ENCODE peak calls at places on chromosomes 12 and 14, in nine cellular contexts. J is cardiac muscle cell; X is tibial artery; A is A549; M is psoas muscle; E is GM06990; Y is CD8-positive, alpha-beta T cell; Q is OCI-LY7; N is fibroblast of mammary gland. K is an unnamed sample.

GRCh38 chr12:17588968-17589367 is 501.0 kb downstream of the RERGL start:
- DNase-seq in A (peak; percentile 16), J (no peak), X (no peak), Q (peak; percentile 32), N (peak; percentile 2), Y (no peak), E (no peak), M (no peak), K (no peak)

GRCh38 chr12:66709444-66709773 is 30.5 kb upstream of the GRIP1 start:
- DNase-seq in J (no peak), E (no peak), M (no peak), X (no peak), Y (no peak), A (no peak), Q (no peak), N (no peak), K (no peak)

GRCh38 chr12:25796523-25797000 is 161.9 kb upstream of the RASSF8 start:
- DNase-seq in N (peak; percentile 14), Q (no peak), E (no peak), A (no peak), M (no peak), X (no peak), J (peak; percentile 71), Y (no peak), K (peak; percentile 33)

GRCh38 chr12:26878661-26879119 is 45.7 kb upstream of the ITPR2 start:
- DNase-seq in J (peak; percentile 49), Y (no peak), M (peak; percentile 59), X (peak; percentile 68), N (no peak), E (peak; percentile 24), Q (peak; percentile 87), A (no peak), K (peak; percentile 8)

GRCh38 chr12:34016361-34016760 is 5.9 kb upstream of the ALG10 start:
- DNase-seq in M (no peak), A (no peak), J (no peak), Y (no peak), Q (peak; percentile 18), X (no peak), N (no peak), E (no peak), K (no peak)

GRCh38 chr12:51322452-51322851 is 1.5 kb downstream of the BIN2 start:
- DNase-seq in X (no peak), N (no peak), E (no peak), M (no peak), Q (no peak), A (no peak), J (no peak), Y (no peak), K (no peak)

GRCh38 chr14:103891667-103892215 is 36.5 kb upstream of the TDRD9 start:
- DNase-seq in N (no peak), E (no peak), Q (no peak), A (no peak), J (no peak), X (no peak), M (no peak), Y (no peak), K (no peak)

GRCh38 chr12:96368233-96368632 is 32.0 kb downstream of the CDK17 start:
- DNase-seq in J (peak; percentile 38), A (no peak), Q (no peak), N (peak; percentile 46), E (no peak), Y (no peak), M (no peak), X (no peak), K (no peak)

GRCh38 chr12:98845957-98846356 is 200.9 kb downstream of the APAF1 start:
- DNase-seq in Y (no peak), Q (no peak), X (no peak), J (no peak), E (no peak), A (no peak), N (no peak), M (no peak), K (no peak)

GRCh38 chr12:5166976-5167375 is 123.3 kb downstream of the KCNA5 start:
- DNase-seq in Q (no peak), J (peak; percentile 94), Y (no peak), A (no peak), X (no peak), M (no peak), E (no peak), N (peak; percentile 62), K (peak; percentile 100)

GRCh38 chr12:104673294-104674062 is 216.7 kb downstream of the CHST11 start:
- DNase-seq in Y (no peak), M (no peak), X (no peak), E (no peak), A (no peak), J (peak; percentile 87), N (peak; percentile 77), Q (no peak), K (peak; percentile 84)

GRCh38 chr14:104664588-104664987 is 24.8 kb upstream of the INF2 start:
- DNase-seq in N (no peak), X (no peak), A (no peak), M (no peak), Y (no peak), Q (peak; percentile 45), E (no peak), J (no peak), K (no peak)

GRCh38 chr14:34766060-34766459 is 51.7 kb upstream of the CFL2 start:
- DNase-seq in A (no peak), N (no peak), Y (no peak), Q (no peak), M (no peak), E (no peak), X (no peak), J (no peak), K (no peak)

GRCh38 chr14:100692859-100693558 is 33.7 kb upstream of the DLK1 start:
- DNase-seq in Q (no peak), M (no peak), A (peak; percentile 93), N (peak; percentile 92), E (no peak), J (peak; percentile 79), Y (no peak), X (no peak), K (peak; percentile 78)

GRCh38 chr12:79761341-79761740 is 70.6 kb upstream of the PAWR start:
- DNase-seq in Y (no peak), N (no peak), E (no peak), Q (no peak), A (no peak), J (no peak), M (no peak), X (no peak), K (no peak)

GRCh38 chr12:79766705-79767464 is 76.1 kb upstream of the PAWR start:
- DNase-seq in M (no peak), Q (no peak), E (no peak), X (no peak), A (no peak), Y (no peak), J (no peak), N (no peak), K (peak; percentile 49)

GRCh38 chr12:79763748-79764452 is 73.1 kb upstream of the PAWR start:
- DNase-seq in Y (no peak), A (no peak), E (no peak), J (peak; percentile 43), M (no peak), N (no peak), X (no peak), Q (no peak), K (no peak)

GRCh38 chr12:79764641-79765040 is 73.9 kb upstream of the PAWR start:
- DNase-seq in M (no peak), A (no peak), Y (no peak), X (no peak), Q (no peak), N (no peak), E (no peak), J (no peak), K (peak; percentile 36)

DNA sequence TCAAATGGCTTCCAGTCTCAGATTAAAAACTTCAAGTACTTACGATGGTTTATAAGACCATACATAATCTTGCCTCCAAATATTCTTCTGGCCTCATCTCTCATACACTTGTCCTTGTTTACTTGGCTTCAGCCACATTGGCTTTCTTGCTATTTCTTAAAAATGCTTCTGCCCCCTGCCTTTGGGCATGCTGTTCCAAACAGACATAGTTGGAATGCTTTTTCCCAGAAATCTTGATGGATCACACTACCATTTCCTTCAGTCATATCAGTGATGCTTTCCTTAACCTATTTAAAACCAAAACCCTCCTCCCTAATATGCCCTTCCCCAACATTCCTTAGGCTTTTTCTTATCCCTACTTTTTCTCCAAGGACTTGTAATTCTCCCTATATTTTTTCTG is 74.4 kb upstream of the PAWR start:
- DNase-seq in M (no peak), A (no peak), X (no peak), Y (no peak), E (no peak), Q (no peak), N (no peak), J (no peak), K (peak; percentile 26)
- H3K4me3 ChIP-seq in M (no peak overlapping the region), A (no peak overlapping the region), X (no peak overlapping the region), Y (no peak overlapping the region), E (no peak overlapping the region), Q (no peak overlapping the region), N (no peak overlapping the region), J (no peak overlapping the region), K (no peak overlapping the region)

GRCh38 chr12:124780336-124780735 is 83.3 kb downstream of the SCARB1 start:
- DNase-seq in Y (no peak), M (no peak), J (no peak), A (no peak), E (no peak), N (no peak), Q (no peak), X (no peak), K (no peak)
- TF ChIP-seq CTCF in Y (no peak), M (no peak), J (no peak), A (no peak), E (no peak), N (no peak), Q (no peak), X (no peak), K (no peak)

GRCh38 chr12:113464852-113465719 is 6.6 kb downstream of the LHX5 start:
- DNase-seq in J (no peak), Q (no peak), Y (no peak), N (no peak), A (no peak), M (no peak), E (no peak), X (no peak), K (no peak)

GRCh38 chr12:113467514-113468364 is 3.9 kb downstream of the LHX5 start:
- DNase-seq in J (no peak), A (no peak), X (no peak), M (no peak), E (no peak), N (no peak), Q (no peak), Y (no peak), K (no peak)

GRCh38 chr12:113465808-113466769 is 5.6 kb downstream of the LHX5 start:
- DNase-seq in E (no peak), X (no peak), N (no peak), A (no peak), M (no peak), J (no peak), Y (no peak), Q (no peak), K (no peak)

GRCh38 chr12:113467154-113467513 is 4.5 kb downstream of the LHX5 start:
- DNase-seq in A (no peak), Q (no peak), Y (no peak), E (no peak), M (no peak), X (no peak), J (no peak), N (no peak), K (no peak)

GRCh38 chr12:113466770-113467153 is 4.9 kb downstream of the LHX5 start:
- DNase-seq in Y (no peak), X (no peak), M (no peak), A (no peak), J (no peak), Q (no peak), E (no peak), N (no peak), K (no peak)
- H3K4me3 ChIP-seq in Y (no peak overlapping the region), X (peak overlapping the region; percentile 44), M (peak overlapping the region; percentile 52), A (no peak overlapping the region), J (peak overlapping the region; percentile 21), Q (no peak overlapping the region), E (no peak overlapping the region), N (no peak overlapping the region), K (no peak overlapping the region)

GRCh38 chr12:58346032-58346632 is 404.8 kb downstream of the ATP23 start:
- DNase-seq in Q (peak; percentile 45), E (no peak), X (no peak), J (peak; percentile 66), M (no peak), N (peak; percentile 64), A (peak; percentile 30), Y (no peak), K (peak; percentile 62)
- TF ChIP-seq CTCF in Q (peak; percentile 95), E (peak; percentile 54), X (peak; percentile 87), J (peak; percentile 67), M (peak; percentile 87), N (peak; percentile 76), A (peak; percentile 87), Y (peak; percentile 91), K (peak; percentile 87)

K was measured in AG10803.